ENCODE peak calls at places on chromosomes 1 and 21, in seven cellular contexts. One of them, this sample, is unnamed.

GRCh38 chr1:232767381-232768074 is 37.7 kb upstream of the MAP10 start:
- DNase-seq in IMR-90: peak; percentile 74
- DNase-seq in A549: peak; percentile 77
- DNase-seq in OCI-LY7: no peak
- DNase-seq in cardiac fibroblast: peak; percentile 70
- DNase-seq in osteocyte: no peak
- DNase-seq in endothelial cell: no peak
- DNase-seq in this sample: peak; percentile 50

GRCh38 chr1:24182041-24182440 is 5.0 kb downstream of the IFNLR1 start:
- DNase-seq in IMR-90: no peak
- DNase-seq in A549: no peak
- DNase-seq in OCI-LY7: no peak
- DNase-seq in cardiac fibroblast: no peak
- DNase-seq in osteocyte: no peak
- DNase-seq in endothelial cell: no peak
- DNase-seq in this sample: no peak

GRCh38 chr1:93822710-93823425 is 56.1 kb downstream of the DNTTIP2 start:
- DNase-seq in IMR-90: peak; percentile 32
- DNase-seq in A549: no peak
- DNase-seq in OCI-LY7: no peak
- DNase-seq in cardiac fibroblast: no peak
- DNase-seq in osteocyte: no peak
- DNase-seq in endothelial cell: no peak
- DNase-seq in this sample: no peak

GRCh38 chr1:209707308-209707707 is 2.7 kb downstream of the HSD11B1 start:
- DNase-seq in IMR-90: peak; percentile 29
- DNase-seq in A549: no peak
- DNase-seq in OCI-LY7: no peak
- DNase-seq in cardiac fibroblast: no peak
- DNase-seq in osteocyte: no peak
- DNase-seq in endothelial cell: no peak
- DNase-seq in this sample: no peak

GRCh38 chr21:45542242-45542666 is at the start of gene SLC19A1:
- DNase-seq in IMR-90: peak; percentile 48
- DNase-seq in A549: peak; percentile 48
- DNase-seq in OCI-LY7: peak; percentile 73
- DNase-seq in cardiac fibroblast: peak; percentile 66
- DNase-seq in osteocyte: peak; percentile 90
- DNase-seq in endothelial cell: peak; percentile 78
- DNase-seq in this sample: peak; percentile 73

GRCh38 chr21:44520326-44521300 is 19.4 kb downstream of the KRTAP10-1 start:
- DNase-seq in IMR-90: no peak
- DNase-seq in A549: no peak
- DNase-seq in OCI-LY7: no peak
- DNase-seq in cardiac fibroblast: no peak
- DNase-seq in osteocyte: no peak
- DNase-seq in endothelial cell: no peak
- DNase-seq in this sample: peak; percentile 21

GRCh38 chr21:29230541-29231275 is 68.0 kb upstream of the BACH1 start:
- DNase-seq in IMR-90: no peak
- DNase-seq in A549: no peak
- DNase-seq in OCI-LY7: no peak
- DNase-seq in cardiac fibroblast: peak; percentile 29
- DNase-seq in osteocyte: no peak
- DNase-seq in endothelial cell: no peak
- DNase-seq in this sample: no peak

GRCh38 chr1:11746092-11746491 is 10.2 kb downstream of the AGTRAP start:
- DNase-seq in IMR-90: peak; percentile 42
- DNase-seq in A549: no peak
- DNase-seq in OCI-LY7: no peak
- DNase-seq in cardiac fibroblast: no peak
- DNase-seq in osteocyte: no peak
- DNase-seq in endothelial cell: no peak
- DNase-seq in this sample: no peak

GRCh38 chr1:180247061-180247460 is 17.0 kb downstream of the LHX4 start:
- DNase-seq in IMR-90: peak; percentile 37
- DNase-seq in A549: no peak
- DNase-seq in OCI-LY7: no peak
- DNase-seq in cardiac fibroblast: no peak
- DNase-seq in osteocyte: no peak
- DNase-seq in endothelial cell: no peak
- DNase-seq in this sample: no peak

GRCh38 chr1:21781971-21782867 is 730 bp downstream of the USP48 start:
- DNase-seq in IMR-90: peak; percentile 54
- DNase-seq in A549: peak; percentile 57
- DNase-seq in OCI-LY7: peak; percentile 76
- DNase-seq in cardiac fibroblast: peak; percentile 72
- DNase-seq in osteocyte: no peak
- DNase-seq in endothelial cell: peak; percentile 30
- DNase-seq in this sample: no peak

GRCh38 chr1:108533351-108534083 is 26.4 kb upstream of the EEIG2 start:
- DNase-seq in IMR-90: no peak
- DNase-seq in A549: no peak
- DNase-seq in OCI-LY7: no peak
- DNase-seq in cardiac fibroblast: no peak
- DNase-seq in osteocyte: no peak
- DNase-seq in endothelial cell: no peak
- DNase-seq in this sample: no peak

GRCh38 chr1:178784131-178784536 is 59.1 kb downstream of the RALGPS2 start:
- DNase-seq in IMR-90: no peak
- DNase-seq in A549: no peak
- DNase-seq in OCI-LY7: no peak
- DNase-seq in cardiac fibroblast: no peak
- DNase-seq in osteocyte: no peak
- DNase-seq in endothelial cell: no peak
- DNase-seq in this sample: no peak

GRCh38 chr1:111032295-111032897 is 68.7 kb upstream of the LRIF1 start:
- DNase-seq in IMR-90: peak; percentile 27
- DNase-seq in A549: peak; percentile 34
- DNase-seq in OCI-LY7: peak; percentile 73
- DNase-seq in cardiac fibroblast: peak; percentile 36
- DNase-seq in osteocyte: no peak
- DNase-seq in endothelial cell: peak; percentile 43
- DNase-seq in this sample: no peak

GRCh38 chr1:116390195-116390594 is 17.2 kb downstream of the ATP1A1 start:
- DNase-seq in IMR-90: no peak
- DNase-seq in A549: no peak
- DNase-seq in OCI-LY7: no peak
- DNase-seq in cardiac fibroblast: no peak
- DNase-seq in osteocyte: no peak
- DNase-seq in endothelial cell: no peak
- DNase-seq in this sample: no peak

GRCh38 chr1:224922404-224923164 is 6.9 kb upstream of the DNAH14 start:
- DNase-seq in IMR-90: peak; percentile 39
- DNase-seq in A549: peak; percentile 48
- DNase-seq in OCI-LY7: peak; percentile 27
- DNase-seq in cardiac fibroblast: peak; percentile 45
- DNase-seq in osteocyte: no peak
- DNase-seq in endothelial cell: peak; percentile 7
- DNase-seq in this sample: no peak

GRCh38 chr21:42534361-42534900 is 20.8 kb downstream of the SLC37A1 start:
- DNase-seq in IMR-90: no peak
- DNase-seq in A549: no peak
- DNase-seq in OCI-LY7: peak; percentile 55
- DNase-seq in cardiac fibroblast: no peak
- DNase-seq in osteocyte: no peak
- DNase-seq in endothelial cell: no peak
- DNase-seq in this sample: peak; percentile 65

GRCh38 chr1:179228783-179229213 is 679 bp downstream of the ABL2 start:
- DNase-seq in IMR-90: peak; percentile 15
- DNase-seq in A549: peak; percentile 22
- DNase-seq in OCI-LY7: no peak
- DNase-seq in cardiac fibroblast: no peak
- DNase-seq in osteocyte: no peak
- DNase-seq in endothelial cell: peak; percentile 54
- DNase-seq in this sample: peak; percentile 69

GRCh38 chr1:240492832-240493440 is 119.0 kb downstream of the GREM2 start:
- DNase-seq in IMR-90: peak; percentile 14
- DNase-seq in A549: peak; percentile 87
- DNase-seq in OCI-LY7: no peak
- DNase-seq in cardiac fibroblast: peak; percentile 52
- DNase-seq in osteocyte: no peak
- DNase-seq in endothelial cell: peak; percentile 71
- DNase-seq in this sample: peak; percentile 74

GRCh38 chr1:230140221-230141001 is 73.4 kb downstream of the GALNT2 start:
- DNase-seq in IMR-90: peak; percentile 90
- DNase-seq in A549: no peak
- DNase-seq in OCI-LY7: no peak
- DNase-seq in cardiac fibroblast: peak; percentile 72
- DNase-seq in osteocyte: no peak
- DNase-seq in endothelial cell: peak; percentile 54
- DNase-seq in this sample: no peak

GRCh38 chr1:189513091-189513490 is 964.6 kb downstream of the BRINP3 start:
- DNase-seq in IMR-90: no peak
- DNase-seq in A549: no peak
- DNase-seq in OCI-LY7: no peak
- DNase-seq in cardiac fibroblast: no peak
- DNase-seq in osteocyte: no peak
- DNase-seq in endothelial cell: no peak
- DNase-seq in this sample: no peak

DNA sequence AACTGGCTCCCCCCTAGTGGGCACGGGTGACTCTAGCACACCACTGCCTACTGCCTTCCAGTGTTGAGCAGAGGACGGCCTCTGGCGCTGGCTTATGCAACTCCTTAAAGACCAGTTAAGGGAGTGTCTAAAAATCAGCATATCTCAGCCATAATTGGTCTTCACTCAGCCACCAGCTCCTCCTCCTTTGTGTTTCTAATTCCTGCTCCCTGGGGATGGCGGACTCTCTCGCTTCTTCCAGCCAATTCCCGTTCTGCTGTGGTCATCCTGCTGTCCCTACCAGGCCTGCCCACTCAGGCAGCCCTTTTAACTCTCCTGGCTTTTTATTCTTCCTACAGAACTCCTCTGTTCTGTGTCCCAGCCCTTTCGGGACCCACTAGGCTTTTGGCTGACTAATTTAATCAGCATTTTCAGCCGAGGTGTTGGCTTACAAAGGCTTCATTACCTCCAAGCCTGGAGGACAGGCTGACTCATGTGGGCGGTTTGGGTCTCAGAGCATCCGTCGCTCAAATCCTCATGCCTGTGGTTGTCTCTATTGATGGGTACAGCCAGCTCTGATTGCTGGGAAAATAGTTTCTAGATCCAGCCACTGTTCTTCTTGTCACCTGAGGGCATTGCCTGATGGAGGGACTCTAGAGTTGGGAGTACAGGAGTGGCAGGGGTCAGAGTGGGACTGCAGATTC is 332.5 kb downstream of the CAMTA1 start:
- DNase-seq in IMR-90: peak; percentile 94
- DNase-seq in A549: peak; percentile 55
- DNase-seq in OCI-LY7: no peak
- DNase-seq in cardiac fibroblast: peak; percentile 76
- DNase-seq in osteocyte: no peak
- DNase-seq in endothelial cell: peak; percentile 11
- DNase-seq in this sample: no peak
- TF ChIP-seq CTCF in IMR-90: peak; percentile 53
- TF ChIP-seq CTCF in A549: no peak
- TF ChIP-seq CTCF in OCI-LY7: no peak
- TF ChIP-seq CTCF in cardiac fibroblast: peak; percentile 7
- TF ChIP-seq CTCF in osteocyte: peak; percentile 53
- TF ChIP-seq CTCF in endothelial cell: no peak
- TF ChIP-seq CTCF in this sample: no peak

DNA sequence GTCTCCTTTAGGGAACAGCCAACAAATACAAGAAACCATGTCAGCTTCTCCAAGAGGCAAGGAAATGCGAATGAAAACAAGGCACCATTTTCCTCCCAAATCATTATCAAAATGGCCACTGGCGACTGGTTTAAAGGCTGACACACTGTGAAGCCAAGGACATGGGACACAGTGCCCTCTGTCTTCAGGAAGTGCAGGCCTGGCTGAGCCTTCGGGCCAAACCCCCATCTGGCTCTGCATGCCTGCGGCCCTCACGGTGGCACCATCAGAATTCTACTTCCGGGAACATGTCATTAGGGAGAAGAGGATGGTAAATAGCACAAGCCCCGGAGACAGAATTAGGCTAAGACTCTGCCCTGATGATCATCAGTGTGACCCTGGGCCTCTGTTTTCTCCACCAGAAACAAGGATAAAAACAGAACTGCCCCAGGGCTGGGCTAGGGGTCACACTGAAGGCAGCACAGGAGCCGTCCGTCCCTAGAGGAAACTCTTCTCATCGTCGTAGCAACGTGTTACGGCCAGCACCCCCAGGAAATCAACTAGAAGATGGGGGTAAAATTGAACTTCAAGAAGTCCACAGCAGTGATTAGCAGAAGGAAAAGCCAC is 103.5 kb downstream of the NPHP4 start:
- DNase-seq in IMR-90: no peak
- DNase-seq in A549: peak; percentile 4
- DNase-seq in OCI-LY7: no peak
- DNase-seq in cardiac fibroblast: no peak
- DNase-seq in osteocyte: no peak
- DNase-seq in endothelial cell: no peak
- DNase-seq in this sample: no peak
- TF ChIP-seq CTCF in IMR-90: no peak
- TF ChIP-seq CTCF in A549: no peak
- TF ChIP-seq CTCF in OCI-LY7: no peak
- TF ChIP-seq CTCF in cardiac fibroblast: no peak
- TF ChIP-seq CTCF in osteocyte: peak; percentile 23
- TF ChIP-seq CTCF in endothelial cell: no peak
- TF ChIP-seq CTCF in this sample: no peak

GRCh38 chr1:152034324-152034653 is 2.5 kb downstream of the S100A11 start:
- DNase-seq in IMR-90: no peak
- DNase-seq in A549: no peak
- DNase-seq in OCI-LY7: no peak
- DNase-seq in cardiac fibroblast: no peak
- DNase-seq in osteocyte: no peak
- DNase-seq in endothelial cell: no peak
- DNase-seq in this sample: no peak

GRCh38 chr1:152035406-152036315 is 1.1 kb downstream of the S100A11 start:
- DNase-seq in IMR-90: no peak
- DNase-seq in A549: peak; percentile 42
- DNase-seq in OCI-LY7: no peak
- DNase-seq in cardiac fibroblast: peak; percentile 41
- DNase-seq in osteocyte: no peak
- DNase-seq in endothelial cell: peak; percentile 18
- DNase-seq in this sample: no peak

GRCh38 chr1:152036316-152037216 is at the start of gene S100A11:
- DNase-seq in IMR-90: peak; percentile 82
- DNase-seq in A549: peak; percentile 88
- DNase-seq in OCI-LY7: no peak
- DNase-seq in cardiac fibroblast: peak; percentile 90
- DNase-seq in osteocyte: peak; percentile 94
- DNase-seq in endothelial cell: peak; percentile 84
- DNase-seq in this sample: peak; percentile 99

GRCh38 chr1:152037920-152038658 is 1.3 kb upstream of the S100A11 start:
- DNase-seq in IMR-90: no peak
- DNase-seq in A549: no peak
- DNase-seq in OCI-LY7: peak; percentile 59
- DNase-seq in cardiac fibroblast: peak; percentile 15
- DNase-seq in osteocyte: no peak
- DNase-seq in endothelial cell: no peak
- DNase-seq in this sample: no peak

GRCh38 chr1:152034654-152035405 is 2.0 kb downstream of the S100A11 start:
- DNase-seq in IMR-90: peak; percentile 59
- DNase-seq in A549: peak; percentile 86
- DNase-seq in OCI-LY7: peak; percentile 76
- DNase-seq in cardiac fibroblast: peak; percentile 74
- DNase-seq in osteocyte: no peak
- DNase-seq in endothelial cell: peak; percentile 70
- DNase-seq in this sample: no peak
- TF ChIP-seq CTCF in IMR-90: peak; percentile 60
- TF ChIP-seq CTCF in A549: peak; percentile 73
- TF ChIP-seq CTCF in OCI-LY7: peak; percentile 83
- TF ChIP-seq CTCF in cardiac fibroblast: peak; percentile 87
- TF ChIP-seq CTCF in osteocyte: peak; percentile 71
- TF ChIP-seq CTCF in endothelial cell: peak; percentile 92
- TF ChIP-seq CTCF in this sample: peak; percentile 67

GRCh38 chr1:19737413-19737812 is 62.3 kb downstream of the TMCO4 start:
- DNase-seq in IMR-90: no peak
- DNase-seq in A549: no peak
- DNase-seq in OCI-LY7: no peak
- DNase-seq in cardiac fibroblast: peak; percentile 17
- DNase-seq in osteocyte: no peak
- DNase-seq in endothelial cell: no peak
- DNase-seq in this sample: no peak
- TF ChIP-seq CTCF in IMR-90: peak; percentile 19
- TF ChIP-seq CTCF in A549: no peak
- TF ChIP-seq CTCF in OCI-LY7: no peak
- TF ChIP-seq CTCF in cardiac fibroblast: peak; percentile 6
- TF ChIP-seq CTCF in osteocyte: peak; percentile 6
- TF ChIP-seq CTCF in endothelial cell: no peak
- TF ChIP-seq CTCF in this sample: no peak

This sample was measured in left lung.